ENCODE peak calls at places on chromosomes 16 and 17, in four cellular contexts. One of them, this sample, is unnamed.

GRCh38 chr16:80744856-80745255 is 59.5 kb downstream of the CDYL2 start:
- DNase-seq in cardiac fibroblast: no peak
- DNase-seq in globus pallidus: no peak
- DNase-seq in epithelial cell of esophagus: no peak
- DNase-seq in this sample: no peak

GRCh38 chr16:19691161-19691850 is 26.7 kb downstream of the KNOP1 start:
- DNase-seq in cardiac fibroblast: no peak
- DNase-seq in globus pallidus: peak
- DNase-seq in epithelial cell of esophagus: no peak
- DNase-seq in this sample: peak

GRCh38 chr16:67516296-67517177 is 12.1 kb upstream of the RIPOR1 start:
- DNase-seq in epithelial cell of esophagus: peak
- DNase-seq in globus pallidus: no peak
- DNase-seq in cardiac fibroblast: peak
- DNase-seq in this sample: no peak

GRCh38 chr17:22490399-22490798 is 798.1 kb downstream of the KCNJ18 start:
- DNase-seq in epithelial cell of esophagus: no peak
- DNase-seq in globus pallidus: no peak
- DNase-seq in cardiac fibroblast: no peak
- DNase-seq in this sample: no peak

GRCh38 chr16:84111481-84111880 is 5.3 kb downstream of the MBTPS1 start:
- DNase-seq in cardiac fibroblast: no peak
- DNase-seq in globus pallidus: no peak
- DNase-seq in epithelial cell of esophagus: no peak
- DNase-seq in this sample: no peak

GRCh38 chr17:40980594-40980993 is 3.5 kb downstream of the KRT40 start:
- DNase-seq in epithelial cell of esophagus: no peak
- DNase-seq in cardiac fibroblast: peak
- DNase-seq in globus pallidus: peak
- DNase-seq in this sample: peak

GRCh38 chr17:75996665-75997590 is 3.7 kb upstream of the CDK3 start:
- DNase-seq in cardiac fibroblast: peak
- DNase-seq in globus pallidus: peak
- DNase-seq in epithelial cell of esophagus: peak
- DNase-seq in this sample: peak

GRCh38 chr16:57042157-57043111 is 49.9 kb upstream of the CPNE2 start:
- DNase-seq in epithelial cell of esophagus: peak
- DNase-seq in cardiac fibroblast: no peak
- DNase-seq in globus pallidus: no peak
- DNase-seq in this sample: no peak

GRCh38 chr16:28521436-28521835 is 14.8 kb upstream of the IL27 start:
- DNase-seq in globus pallidus: no peak
- DNase-seq in epithelial cell of esophagus: no peak
- DNase-seq in cardiac fibroblast: no peak
- DNase-seq in this sample: no peak

GRCh38 chr17:21176996-21177395 is 37.0 kb downstream of the TMEM11 start:
- DNase-seq in epithelial cell of esophagus: no peak
- DNase-seq in globus pallidus: no peak
- DNase-seq in cardiac fibroblast: no peak
- DNase-seq in this sample: no peak

GRCh38 chr16:68776821-68777485 is 39.9 kb downstream of the CDH1 start:
- DNase-seq in globus pallidus: no peak
- DNase-seq in cardiac fibroblast: no peak
- DNase-seq in epithelial cell of esophagus: peak
- DNase-seq in this sample: no peak

GRCh38 chr17:19725486-19725885 is 9.1 kb upstream of the SLC47A2 start:
- DNase-seq in epithelial cell of esophagus: no peak
- DNase-seq in globus pallidus: no peak
- DNase-seq in cardiac fibroblast: no peak
- DNase-seq in this sample: no peak

GRCh38 chr16:19882186-19882585 is 2.5 kb downstream of the GPRC5B start:
- DNase-seq in cardiac fibroblast: no peak
- DNase-seq in epithelial cell of esophagus: no peak
- DNase-seq in globus pallidus: peak
- DNase-seq in this sample: peak

GRCh38 chr17:27754549-27754948 is 45.8 kb downstream of the NOS2 start:
- DNase-seq in epithelial cell of esophagus: no peak
- DNase-seq in globus pallidus: no peak
- DNase-seq in cardiac fibroblast: no peak
- DNase-seq in this sample: no peak

GRCh38 chr16:30996324-30996999 is 11.5 kb downstream of the HSD3B7 start:
- DNase-seq in epithelial cell of esophagus: no peak
- DNase-seq in globus pallidus: no peak
- DNase-seq in cardiac fibroblast: no peak
- DNase-seq in this sample: no peak

GRCh38 chr16:86078121-86078600 is 179.2 kb downstream of the IRF8 start:
- DNase-seq in globus pallidus: peak
- DNase-seq in epithelial cell of esophagus: no peak
- DNase-seq in cardiac fibroblast: peak
- DNase-seq in this sample: no peak

GRCh38 chr16:30893744-30894539 is at the start of gene BCL7C:
- DNase-seq in cardiac fibroblast: peak
- DNase-seq in globus pallidus: peak
- DNase-seq in epithelial cell of esophagus: peak
- DNase-seq in this sample: peak

GRCh38 chr17:57467801-57468200 is 211.5 kb downstream of the MSI2 start:
- DNase-seq in cardiac fibroblast: no peak
- DNase-seq in globus pallidus: no peak
- DNase-seq in epithelial cell of esophagus: no peak
- DNase-seq in this sample: no peak

GRCh38 chr17:47719411-47720152 is 13.5 kb upstream of the TBX21 start:
- DNase-seq in globus pallidus: no peak
- DNase-seq in epithelial cell of esophagus: peak
- DNase-seq in cardiac fibroblast: no peak
- DNase-seq in this sample: no peak

GRCh38 chr17:62653831-62654829 is 26.7 kb downstream of the MRC2 start:
- DNase-seq in epithelial cell of esophagus: no peak
- DNase-seq in globus pallidus: no peak
- DNase-seq in cardiac fibroblast: peak
- DNase-seq in this sample: peak

GRCh38 chr17:56785396-56785795 is 48.3 kb downstream of the C17orf67 start:
- DNase-seq in epithelial cell of esophagus: peak
- DNase-seq in cardiac fibroblast: no peak
- DNase-seq in globus pallidus: no peak
- DNase-seq in this sample: peak

GRCh38 chr17:81393684-81394376 is 1.4 kb upstream of the BAHCC1 start:
- DNase-seq in globus pallidus: peak
- DNase-seq in epithelial cell of esophagus: peak
- DNase-seq in cardiac fibroblast: peak
- DNase-seq in this sample: peak

GRCh38 chr16:5428932-5429331 is 331.3 kb upstream of the EEF2KMT start:
- DNase-seq in cardiac fibroblast: no peak
- DNase-seq in globus pallidus: no peak
- DNase-seq in epithelial cell of esophagus: no peak
- DNase-seq in this sample: no peak

GRCh38 chr17:57874434-57875108 is 24.7 kb upstream of the MRPS23 start:
- DNase-seq in cardiac fibroblast: peak
- DNase-seq in globus pallidus: peak
- DNase-seq in epithelial cell of esophagus: peak
- DNase-seq in this sample: peak

GRCh38 chr17:70661342-70662222 is 492.2 kb downstream of the KCNJ2 start:
- DNase-seq in cardiac fibroblast: no peak
- DNase-seq in globus pallidus: no peak
- DNase-seq in epithelial cell of esophagus: no peak
- DNase-seq in this sample: no peak

GRCh38 chr17:76553163-76553908 is 13.5 kb downstream of the PRCD start:
- DNase-seq in globus pallidus: no peak
- DNase-seq in epithelial cell of esophagus: no peak
- DNase-seq in cardiac fibroblast: no peak
- DNase-seq in this sample: no peak

GRCh38 chr16:8581923-8582580 is 8.3 kb downstream of the TMEM114 start:
- DNase-seq in cardiac fibroblast: no peak
- DNase-seq in globus pallidus: no peak
- DNase-seq in epithelial cell of esophagus: no peak
- DNase-seq in this sample: peak

GRCh38 chr17:73984981-73985380 is 218.5 kb upstream of the RPL38 start:
- DNase-seq in globus pallidus: no peak
- DNase-seq in cardiac fibroblast: no peak
- DNase-seq in epithelial cell of esophagus: no peak
- DNase-seq in this sample: no peak

GRCh38 chr17:1271020-1271423 is 778 bp downstream of the BHLHA9 start:
- DNase-seq in globus pallidus: no peak
- DNase-seq in cardiac fibroblast: no peak
- DNase-seq in epithelial cell of esophagus: no peak
- DNase-seq in this sample: no peak

GRCh38 chr17:83055911-83056582 is 23.4 kb upstream of the METRNL start:
- DNase-seq in globus pallidus: no peak
- DNase-seq in cardiac fibroblast: peak
- DNase-seq in epithelial cell of esophagus: peak
- DNase-seq in this sample: no peak

GRCh38 chr16:85995591-85996461 is 96.9 kb downstream of the IRF8 start:
- DNase-seq in cardiac fibroblast: no peak
- DNase-seq in epithelial cell of esophagus: no peak
- DNase-seq in globus pallidus: no peak
- DNase-seq in this sample: no peak

GRCh38 chr16:66604376-66605176 is at the start of gene CMTM3:
- DNase-seq in epithelial cell of esophagus: peak
- DNase-seq in globus pallidus: no peak
- DNase-seq in cardiac fibroblast: peak
- DNase-seq in this sample: no peak

GRCh38 chr17:6327007-6327406 is 107.9 kb downstream of the AIPL1 start:
- DNase-seq in globus pallidus: no peak
- DNase-seq in cardiac fibroblast: no peak
- DNase-seq in epithelial cell of esophagus: no peak
- DNase-seq in this sample: no peak

GRCh38 chr16:61862221-61862620 is 174.0 kb downstream of the CDH8 start:
- DNase-seq in epithelial cell of esophagus: no peak
- DNase-seq in globus pallidus: peak
- DNase-seq in cardiac fibroblast: no peak
- DNase-seq in this sample: peak

GRCh38 chr17:18155179-18155578 is 28.4 kb upstream of the ALKBH5 start:
- DNase-seq in cardiac fibroblast: no peak
- DNase-seq in globus pallidus: no peak
- DNase-seq in epithelial cell of esophagus: no peak
- DNase-seq in this sample: no peak

GRCh38 chr16:77993111-77993571 is 29.2 kb upstream of the CLEC3A start:
- DNase-seq in epithelial cell of esophagus: peak
- DNase-seq in globus pallidus: no peak
- DNase-seq in cardiac fibroblast: no peak
- DNase-seq in this sample: peak

GRCh38 chr17:75876938-75877751 is 1.2 kb downstream of the TRIM47 start:
- DNase-seq in epithelial cell of esophagus: peak
- DNase-seq in cardiac fibroblast: peak
- DNase-seq in globus pallidus: peak
- DNase-seq in this sample: peak

GRCh38 chr16:88784074-88784855 is 755 bp downstream of the PIEZO1 start:
- DNase-seq in cardiac fibroblast: peak
- DNase-seq in globus pallidus: no peak
- DNase-seq in epithelial cell of esophagus: peak
- DNase-seq in this sample: no peak

GRCh38 chr16:8763899-8764298 is 33.5 kb downstream of the TMEM186 start:
- DNase-seq in epithelial cell of esophagus: no peak
- DNase-seq in globus pallidus: no peak
- DNase-seq in cardiac fibroblast: no peak
- DNase-seq in this sample: no peak

This sample was measured in Ammon's horn.